ENCODE peak calls at places on chromosome 1, in four cellular contexts. V is pancreas, F is stomach, E is A549. C is an unnamed sample.

GRCh38 chr1:114192328-114192727 is 38.7 kb upstream of the SYT6 start:
- DNase-seq in V (no peak), F (no peak), E (no peak), C (no peak)

GRCh38 chr1:5220881-5221280 is 566.5 kb downstream of the AJAP1 start:
- DNase-seq in V (no peak), F (no peak), E (no peak), C (no peak)

GRCh38 chr1:176479920-176480319 is 16.9 kb downstream of the PAPPA2 start:
- DNase-seq in V (peak; percentile 12), F (no peak), E (no peak), C (no peak)

GRCh38 chr1:9085306-9085940 is 16.0 kb upstream of the SLC2A5 start:
- DNase-seq in V (no peak), F (no peak), E (no peak), C (peak; percentile 57)

GRCh38 chr1:10007161-10007560 is 10.1 kb downstream of the RBP7 start:
- DNase-seq in V (peak; percentile 60), F (peak; percentile 74), E (no peak), C (peak; percentile 61)

GRCh38 chr1:18883636-18884418 is 18.5 kb downstream of the ALDH4A1 start:
- DNase-seq in V (peak; percentile 52), F (peak; percentile 78), E (peak; percentile 50), C (peak; percentile 73)

GRCh38 chr1:89125571-89126233 is at the start of gene GBP2:
- DNase-seq in V (no peak), F (no peak), E (peak; percentile 10), C (peak; percentile 77)

GRCh38 chr1:40350391-40350790 is 23.1 kb upstream of the SMAP2 start:
- DNase-seq in V (no peak), F (no peak), E (no peak), C (no peak)

GRCh38 chr1:234316486-234316885 is 56.8 kb upstream of the COA6 start:
- DNase-seq in V (no peak), F (no peak), E (no peak), C (no peak)

GRCh38 chr1:75265792-75266191 is 131.6 kb downstream of the LHX8 start:
- DNase-seq in V (no peak), F (no peak), E (peak; percentile 1), C (peak; percentile 61)

GRCh38 chr1:4710592-4711190 is 56.3 kb downstream of the AJAP1 start:
- DNase-seq in V (no peak), F (no peak), E (no peak), C (no peak)

GRCh38 chr1:20370628-20371200 is 80.0 kb downstream of the VWA5B1 start:
- DNase-seq in V (no peak), F (no peak), E (no peak), C (no peak)

GRCh38 chr1:83735525-83735924 is 263.4 kb downstream of the TTLL7 start:
- DNase-seq in V (no peak), F (no peak), E (no peak), C (no peak)

GRCh38 chr1:208264469-208265126 is 20.4 kb upstream of the PLXNA2 start:
- DNase-seq in V (no peak), F (no peak), E (no peak), C (peak; percentile 97)

GRCh38 chr1:8238141-8239038 is 79.5 kb upstream of the SLC45A1 start:
- DNase-seq in V (no peak), F (no peak), E (peak; percentile 58), C (peak; percentile 83)

GRCh38 chr1:80218112-80218511 is 1211.6 kb upstream of the ADGRL4 start:
- DNase-seq in V (no peak), F (no peak), E (no peak), C (peak; percentile 68)

GRCh38 chr1:63294797-63295594 is 27.4 kb upstream of the FOXD3 start:
- DNase-seq in V (no peak), F (no peak), E (no peak), C (no peak)

GRCh38 chr1:68600049-68600661 is 103.3 kb upstream of the DEPDC1 start:
- DNase-seq in V (no peak), F (no peak), E (no peak), C (peak; percentile 27)

GRCh38 chr1:36710901-36711300 is 228.2 kb upstream of the CSF3R start:
- DNase-seq in V (no peak), F (no peak), E (no peak), C (no peak)

GRCh38 chr1:247905899-247906503 is 10.6 kb downstream of the OR2W3 start:
- DNase-seq in V (no peak), F (no peak), E (no peak), C (no peak)

GRCh38 chr1:228875741-228876140 is 140.5 kb downstream of the RHOU start:
- DNase-seq in V (no peak), F (no peak), E (no peak), C (no peak)

GRCh38 chr1:43582162-43582566 is 51.5 kb downstream of the PTPRF start:
- DNase-seq in V (no peak), F (peak; percentile 68), E (peak; percentile 66), C (peak; percentile 89)

GRCh38 chr1:49323925-49324540 is 547.3 kb upstream of the BEND5 start:
- DNase-seq in V (no peak), F (no peak), E (no peak), C (no peak)

DNA sequence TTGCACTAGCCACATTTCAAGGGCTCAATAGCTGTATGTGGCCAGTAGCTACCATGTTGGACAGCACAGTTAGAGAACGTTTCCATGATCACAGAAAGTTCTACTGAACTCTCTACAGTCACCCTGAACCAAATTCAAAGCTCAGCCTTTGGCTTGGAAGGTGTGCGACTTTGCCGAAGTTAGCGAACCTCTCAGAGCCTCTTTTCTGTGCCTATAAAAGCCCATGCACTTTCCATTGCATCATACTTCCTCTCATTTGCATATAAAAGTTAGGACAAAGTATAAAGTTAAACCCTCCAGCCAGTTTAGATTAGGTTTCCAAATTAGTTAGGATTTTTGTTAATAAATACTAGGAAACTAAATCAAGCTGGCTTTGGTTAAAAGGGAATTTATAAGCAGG is 4.7 kb upstream of the SLC1A7 start:
- DNase-seq in V (no peak), F (no peak), E (no peak), C (no peak)
- H3K4me3 ChIP-seq in V (no peak overlapping the region), F (no peak overlapping the region), E (no peak overlapping the region), C (no peak overlapping the region)

GRCh38 chr1:230867903-230868735 is at the start of gene C1orf198:
- DNase-seq in V (peak; percentile 74), F (peak; percentile 78), E (peak; percentile 71), C (no peak)
- TF ChIP-seq CTCF in V (no peak), F (no peak), E (no peak), C (no peak)

DNA sequence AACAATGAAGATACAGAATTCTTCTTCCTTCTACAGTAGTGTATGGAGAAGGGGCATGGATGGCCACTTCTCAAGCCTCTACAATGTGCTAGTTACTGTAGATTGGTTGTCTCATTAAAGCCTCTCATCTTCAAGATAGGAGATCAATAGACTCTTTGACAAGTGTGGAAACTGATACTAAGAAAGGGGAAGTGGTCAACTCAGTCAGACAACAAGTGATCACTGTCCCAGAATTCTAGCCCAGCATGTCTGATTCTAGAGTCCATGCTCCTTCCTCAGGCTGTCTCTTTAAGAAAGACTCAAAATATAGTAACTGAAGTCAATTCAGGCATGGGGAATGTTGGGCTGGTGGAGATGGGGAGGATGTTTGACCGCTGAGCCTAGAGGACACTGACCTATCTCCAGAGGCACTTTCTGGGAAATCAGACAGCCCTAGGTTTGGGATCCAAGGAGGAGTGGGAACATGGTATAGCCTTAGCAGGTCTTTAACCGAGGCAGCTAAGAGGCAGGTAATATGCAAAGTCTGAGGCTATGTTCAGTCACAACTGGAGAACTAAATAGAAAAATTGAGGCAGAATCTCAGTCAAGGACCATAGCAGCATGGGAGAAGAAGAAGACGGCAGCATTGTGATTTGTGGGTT is 39.3 kb upstream of the EYA3 start:
- DNase-seq in V (no peak), F (no peak), E (no peak), C (no peak)
- H3K4me3 ChIP-seq in V (no peak overlapping the region), F (no peak overlapping the region), E (no peak overlapping the region), C (no peak overlapping the region)

DNA sequence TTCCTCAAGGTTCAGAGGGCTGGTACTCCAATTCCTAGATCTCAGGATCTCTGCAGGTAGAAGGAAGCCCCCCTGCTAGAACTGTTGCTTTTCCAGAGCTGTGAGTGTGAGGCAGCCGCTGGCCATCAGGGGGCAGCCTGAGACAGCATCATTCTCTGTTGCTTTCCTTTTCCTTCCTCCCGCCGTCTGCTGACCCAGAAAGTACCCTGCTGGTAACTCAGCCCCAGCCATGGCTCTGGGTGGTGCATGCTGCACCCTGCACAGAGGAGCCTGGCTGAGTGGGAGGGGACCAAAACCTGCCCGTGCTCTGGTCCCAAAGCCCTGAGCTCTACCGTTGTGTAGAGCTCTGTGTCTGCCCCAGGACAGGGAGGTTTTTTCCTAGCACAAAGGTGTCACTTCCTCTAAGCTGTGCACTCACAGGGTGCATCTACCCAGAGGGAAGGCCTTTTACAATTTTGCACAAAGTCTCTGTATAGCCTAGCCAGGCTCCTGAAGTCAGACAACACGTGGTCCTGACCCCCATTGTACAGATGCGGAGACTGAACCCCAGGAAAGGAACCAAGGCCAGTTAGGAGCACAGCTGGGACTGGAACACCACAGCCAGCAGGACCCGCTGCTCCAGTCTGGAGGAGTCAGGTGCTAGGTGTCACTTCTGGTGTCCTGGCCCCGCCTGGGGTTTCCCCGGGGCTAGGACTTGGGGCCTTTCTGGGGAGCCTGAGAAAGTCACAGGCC is 5.6 kb upstream of the FAM131C start:
- DNase-seq in V (peak; percentile 72), F (peak; percentile 85), E (peak; percentile 52), C (peak; percentile 71)
- TF ChIP-seq CTCF in V (peak; percentile 69), F (peak; percentile 89), E (peak; percentile 76), C (peak; percentile 92)

DNA sequence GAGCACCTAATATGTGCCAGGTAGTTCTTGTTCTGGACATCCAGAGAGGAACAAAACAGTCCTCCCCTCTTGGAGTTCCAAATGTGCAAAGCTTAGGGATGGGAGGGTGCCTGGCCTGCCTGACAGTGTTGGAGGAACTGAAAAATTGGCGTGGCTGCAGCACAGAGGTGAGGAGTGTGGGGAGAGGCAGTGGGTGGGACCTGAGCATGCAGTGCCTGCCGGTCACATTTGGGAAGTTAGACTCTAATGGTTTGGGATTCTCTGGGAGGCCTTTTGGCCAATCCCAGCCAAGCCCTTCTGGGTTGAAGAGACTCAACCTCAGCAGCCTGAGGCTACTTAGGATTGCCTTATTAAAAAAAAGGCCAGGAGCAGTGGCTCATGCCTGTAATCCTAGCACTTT is 2.3 kb upstream of the TCEA3 start:
- DNase-seq in V (no peak), F (no peak), E (no peak), C (no peak)
- H3K4me3 ChIP-seq in V (no peak overlapping the region), F (no peak overlapping the region), E (no peak overlapping the region), C (no peak overlapping the region)

DNA sequence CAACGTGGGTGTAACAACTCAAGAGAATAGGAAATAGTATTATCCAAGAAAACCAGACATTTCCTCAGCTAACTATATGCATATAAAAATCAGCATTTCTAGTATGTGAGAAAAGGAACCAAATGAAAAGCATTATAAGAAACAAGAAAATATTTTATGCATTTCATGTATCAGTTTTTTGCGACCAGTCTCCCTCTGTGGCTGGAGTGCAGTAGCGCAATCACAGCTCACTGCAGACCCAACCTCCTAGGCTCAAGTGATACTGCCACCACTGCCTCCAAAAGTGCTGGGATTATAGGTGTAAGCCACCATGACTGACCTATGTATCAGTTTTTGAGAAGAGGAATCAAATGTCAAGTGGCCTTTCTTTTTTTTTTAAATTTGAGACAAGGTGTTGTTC is 31.0 kb downstream of the SLC16A1 start:
- DNase-seq in V (no peak), F (no peak), E (no peak), C (no peak)
- TF ChIP-seq CTCF in V (no peak), F (no peak), E (no peak), C (peak; percentile 21)